ENCODE peak calls at places on chromosome 6, in four cellular contexts. V is tibial artery, S is left ventricle myocardium inferior, X is progenitor cell of endocrine pancreas. K is an unnamed sample.

GRCh38 chr6:53439556-53439955 is 90.8 kb upstream of the ELOVL5 start:
- DNase-seq in X (no peak), S (no peak), V (no peak), K (no peak)

GRCh38 chr6:113595921-113596376 is 261.2 kb upstream of the MARCKS start:
- DNase-seq in S (no peak), V (no peak), X (no peak), K (no peak)

GRCh38 chr6:77740380-77740779 is 87.5 kb downstream of the MEI4 start:
- DNase-seq in X (no peak), S (no peak), V (no peak), K (peak)

GRCh38 chr6:127225497-127225896 is 41.2 kb upstream of the RNF146 start:
- DNase-seq in V (no peak), S (no peak), X (no peak), K (no peak)

GRCh38 chr6:77403424-77403823 is 59.9 kb downstream of the HTR1B start:
- DNase-seq in X (no peak), S (no peak), V (no peak), K (peak)

GRCh38 chr6:168648240-168648639 is 207.3 kb downstream of the SMOC2 start:
- DNase-seq in V (no peak), X (no peak), S (no peak), K (no peak)

GRCh38 chr6:4240148-4240547 is 104.8 kb upstream of the ECI2 start:
- DNase-seq in S (no peak), V (no peak), X (no peak), K (no peak)

GRCh38 chr6:165042912-165043311 is 266.5 kb downstream of the C6orf118 start:
- DNase-seq in V (no peak), X (no peak), S (no peak), K (no peak)

GRCh38 chr6:44642870-44643522 is 255.5 kb downstream of the CDC5L start:
- DNase-seq in X (no peak), V (no peak), S (no peak), K (no peak)

GRCh38 chr6:125507987-125508655 is 206.4 kb upstream of the HDDC2 start:
- DNase-seq in S (no peak), V (no peak), X (no peak), K (no peak)

GRCh38 chr6:10847684-10848083 is 9.3 kb upstream of the MAK start:
- DNase-seq in V (no peak), S (no peak), X (no peak), K (no peak)
- TF ChIP-seq CTCF in V (no peak), S (peak), X (peak), K (peak)

GRCh38 chr6:115843945-115844344 is 216.7 kb downstream of the FRK start:
- DNase-seq in X (no peak), S (no peak), V (no peak), K (no peak)

GRCh38 chr6:115842338-115842737 is 218.4 kb downstream of the FRK start:
- DNase-seq in V (no peak), S (no peak), X (no peak), K (no peak)

DNA sequence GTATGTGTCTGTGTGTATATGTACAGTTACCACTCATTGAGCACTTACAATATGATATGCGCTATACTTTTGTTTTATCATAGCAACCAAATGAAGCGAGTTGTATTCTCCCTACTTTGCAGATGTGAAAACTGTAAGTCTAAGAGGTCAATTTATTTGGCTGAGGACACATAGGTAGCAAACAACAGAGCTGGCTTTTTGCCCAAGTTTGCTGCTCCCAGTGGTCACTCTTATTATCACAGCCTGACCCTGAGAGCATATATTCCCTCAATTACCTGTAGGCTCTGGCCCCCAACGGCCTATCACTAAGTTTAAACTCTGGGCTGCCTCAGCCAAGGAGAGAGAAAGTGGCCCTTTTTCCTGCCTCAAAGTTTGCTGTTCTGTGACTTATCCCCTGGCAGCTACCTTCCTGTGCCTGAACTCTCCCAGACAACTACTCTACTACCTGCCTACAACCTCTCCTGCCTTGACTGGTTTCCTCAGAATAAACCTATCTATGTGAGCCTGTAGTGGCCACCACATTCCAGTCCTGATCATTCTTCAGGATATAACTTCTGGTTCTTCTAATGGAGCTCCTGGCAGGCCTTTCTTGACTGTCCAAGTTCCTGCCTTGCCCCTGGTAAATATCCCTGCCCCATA is 221.8 kb downstream of the FRK start:
- DNase-seq in S (no peak), X (no peak), V (no peak), K (peak)
- TF ChIP-seq CTCF in S (peak), X (peak), V (peak), K (peak)

GRCh38 chr6:105321207-105321606 is 81.7 kb downstream of the PREP start:
- DNase-seq in S (no peak), V (no peak), X (no peak), K (no peak)

GRCh38 chr6:105318660-105319059 is 84.2 kb downstream of the PREP start:
- DNase-seq in V (no peak), X (no peak), S (no peak), K (peak)

GRCh38 chr6:105320766-105321165 is 82.1 kb downstream of the PREP start:
- DNase-seq in V (no peak), X (no peak), S (no peak), K (no peak)

GRCh38 chr6:105319331-105319730 is 83.6 kb downstream of the PREP start:
- DNase-seq in X (no peak), S (no peak), V (no peak), K (no peak)

GRCh38 chr6:105317607-105318533 is 85.0 kb downstream of the PREP start:
- DNase-seq in S (no peak), X (no peak), V (no peak), K (no peak)
- TF ChIP-seq CTCF in S (peak), X (peak), V (no peak), K (peak)

GRCh38 chr6:40805336-40805735 is 218.2 kb upstream of the LRFN2 start:
- DNase-seq in S (no peak), X (no peak), V (no peak), K (no peak)
- TF ChIP-seq CTCF in S (no peak), X (no peak), V (no peak), K (no peak)

GRCh38 chr6:130037207-130037811 is 18.9 kb downstream of the L3MBTL3 start:
- DNase-seq in V (no peak), X (no peak), S (no peak), K (no peak)
- TF ChIP-seq CTCF in V (peak), X (peak), S (peak), K (peak)

GRCh38 chr6:2841264-2842138 is at the start of gene SERPINB1:
- DNase-seq in V (peak), X (peak), S (peak), K (peak)
- TF ChIP-seq CTCF in V (no peak), X (peak), S (peak), K (no peak)

GRCh38 chr6:131958551-131959470 is 7.6 kb upstream of the CCN2 start:
- DNase-seq in V (no peak), S (no peak), X (no peak), K (no peak)

GRCh38 chr6:131958095-131958494 is 6.9 kb upstream of the CCN2 start:
- DNase-seq in X (no peak), S (no peak), V (no peak), K (no peak)

GRCh38 chr6:131955876-131956275 is 4.7 kb upstream of the CCN2 start:
- DNase-seq in V (no peak), X (no peak), S (no peak), K (no peak)

GRCh38 chr6:131963063-131963462 is 11.9 kb upstream of the CCN2 start:
- DNase-seq in X (no peak), V (no peak), S (no peak), K (no peak)

GRCh38 chr6:131960371-131961133 is 9.4 kb upstream of the CCN2 start:
- DNase-seq in S (no peak), X (no peak), V (no peak), K (no peak)
- TF ChIP-seq CTCF in S (peak), X (no peak), V (peak), K (no peak)

GRCh38 chr6:131931063-131931745 is 20.0 kb downstream of the CCN2 start:
- DNase-seq in V (no peak), X (no peak), S (no peak), K (no peak)
- TF ChIP-seq CTCF in V (no peak), X (no peak), S (no peak), K (no peak)